ENCODE peak calls at places on chromosome 5, in five cellular contexts. Z is spleen, T is SJSA1, G is suprapubic skin, O is pancreas. H is an unnamed sample. For H3K4me1, the result is how much of the 10 kb centered on the place peaks cover.

GRCh38 chr5:107888541-107888940 is 217.8 kb upstream of the EFNA5 start:
- DNase-seq in Z (no peak), T (no peak), G (no peak), O (no peak), H (no peak)

GRCh38 chr5:109146611-109147010 is 263.2 kb downstream of the PJA2 start:
- DNase-seq in Z (no peak), T (no peak), G (no peak), O (no peak), H (no peak)

GRCh38 chr5:1516615-1517601 is 6.9 kb downstream of the LPCAT1 start:
- DNase-seq in Z (peak), T (peak), G (peak), O (peak), H (peak)

GRCh38 chr5:172798422-172799215 is 27.6 kb upstream of the DUSP1 start:
- DNase-seq in Z (peak), T (peak), G (no peak), O (no peak), H (no peak)

GRCh38 chr5:75412111-75412990 is 75.3 kb downstream of the HMGCR start:
- DNase-seq in Z (no peak), T (no peak), G (no peak), O (no peak), H (no peak)

GRCh38 chr5:168874713-168875380 is 295.7 kb upstream of the PANK3 start:
- DNase-seq in Z (no peak), T (no peak), G (no peak), O (no peak), H (no peak)

GRCh38 chr5:172173771-172174170 is 14.3 kb downstream of the STK10 start:
- DNase-seq in Z (peak), T (peak), G (no peak), O (no peak), H (no peak)

GRCh38 chr5:61167382-61167781 is 5.1 kb upstream of the SMIM15 start:
- DNase-seq in Z (no peak), T (no peak), G (no peak), O (no peak), H (no peak)

GRCh38 chr5:116573279-116573616 is 1.4 kb downstream of the SEMA6A start:
- DNase-seq in Z (peak), T (no peak), G (peak), O (peak), H (no peak)

GRCh38 chr5:72818866-72819534 is 2.5 kb downstream of the TNPO1 start:
- DNase-seq in Z (peak), T (peak), G (peak), O (peak), H (no peak)

GRCh38 chr5:140251527-140251973 is 51.4 kb downstream of the PFDN1 start:
- DNase-seq in Z (no peak), T (peak), G (peak), O (no peak), H (no peak)

GRCh38 chr5:167671176-167671575 is 620.3 kb upstream of the WWC1 start:
- DNase-seq in Z (no peak), T (no peak), G (no peak), O (no peak), H (no peak)

GRCh38 chr5:95931118-95931833 is 30.4 kb downstream of the ELL2 start:
- DNase-seq in Z (no peak), T (no peak), G (no peak), O (no peak), H (no peak)

GRCh38 chr5:124979174-124979573 is 232.7 kb upstream of the ZNF608 start:
- DNase-seq in Z (no peak), T (no peak), G (no peak), O (no peak), H (no peak)
- H3K4me1 ChIP-seq in Z (under half), T (under half), G (under half), O (under half), H (under half)

GRCh38 chr5:69046375-69046957 is 47.3 kb upstream of the SLC30A5 start:
- DNase-seq in Z (no peak), T (no peak), G (no peak), O (no peak), H (no peak)
- H3K4me1 ChIP-seq in Z (under half), T (under half), G (under half), O (under half), H (under half)

DNA sequence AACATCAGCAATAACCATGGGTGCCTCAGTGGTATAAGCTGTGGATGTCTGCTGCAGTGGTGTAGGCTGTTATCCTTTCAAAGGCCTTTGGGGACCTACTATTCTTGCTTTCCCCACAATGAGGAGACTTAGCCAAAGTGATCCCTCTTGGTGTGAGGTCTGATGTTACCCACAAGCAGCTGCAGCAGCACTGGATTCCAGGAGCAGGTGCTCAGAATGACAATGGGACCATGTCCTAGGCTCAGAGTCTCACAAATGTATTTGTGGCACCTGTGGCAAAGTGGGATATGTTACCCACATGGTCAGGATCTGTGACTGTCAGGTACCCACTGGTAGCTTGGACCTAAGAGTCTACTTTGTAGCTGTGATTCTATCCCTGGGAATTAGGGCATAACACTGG is 70.4 kb downstream of the RNF130 start:
- DNase-seq in Z (no peak), T (no peak), G (no peak), O (no peak), H (no peak)
- H3K4me1 ChIP-seq in Z (under half), T (under half), G (under half), O (under half), H (under half)

DNA sequence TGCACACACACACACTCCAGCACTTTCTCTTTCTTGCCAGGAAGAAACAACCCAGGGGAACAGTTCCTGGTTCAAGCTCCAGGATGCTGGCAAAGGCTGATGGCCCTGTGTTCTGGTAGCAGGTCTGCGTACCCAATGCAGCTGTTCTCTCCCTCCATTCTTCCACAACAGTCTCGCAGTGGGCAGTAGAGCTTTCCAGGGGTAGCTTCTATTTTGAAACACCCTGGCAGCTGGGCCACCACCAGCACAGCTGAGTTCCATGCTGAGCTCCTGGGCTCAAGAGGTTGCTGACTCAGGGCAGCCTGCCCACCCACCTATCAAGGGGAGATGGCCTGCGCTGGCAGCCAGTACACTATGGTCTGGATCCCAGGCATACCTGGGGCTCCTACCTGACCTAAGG is 4.7 kb downstream of the VDAC1 start:
- DNase-seq in Z (peak), T (no peak), G (no peak), O (no peak), H (no peak)
- H3K4me1 ChIP-seq in Z (under half), T (half or more), G (half or more), O (under half), H (under half)

GRCh38 chr5:37772255-37772654 is 67.6 kb downstream of the GDNF start:
- DNase-seq in Z (no peak), T (no peak), G (no peak), O (no peak), H (no peak)

GRCh38 chr5:37769840-37770239 is 70.0 kb downstream of the GDNF start:
- DNase-seq in Z (no peak), T (no peak), G (no peak), O (no peak), H (no peak)

GRCh38 chr5:37771203-37771611 is 68.6 kb downstream of the GDNF start:
- DNase-seq in Z (no peak), T (peak), G (no peak), O (no peak), H (no peak)

GRCh38 chr5:37770791-37771190 is 69.0 kb downstream of the GDNF start:
- DNase-seq in Z (no peak), T (no peak), G (no peak), O (no peak), H (no peak)

GRCh38 chr5:37771731-37772130 is 68.1 kb downstream of the GDNF start:
- DNase-seq in Z (no peak), T (peak), G (no peak), O (no peak), H (peak)
- H3K4me1 ChIP-seq in Z (under half), T (under half), G (under half), O (under half), H (under half)

DNA sequence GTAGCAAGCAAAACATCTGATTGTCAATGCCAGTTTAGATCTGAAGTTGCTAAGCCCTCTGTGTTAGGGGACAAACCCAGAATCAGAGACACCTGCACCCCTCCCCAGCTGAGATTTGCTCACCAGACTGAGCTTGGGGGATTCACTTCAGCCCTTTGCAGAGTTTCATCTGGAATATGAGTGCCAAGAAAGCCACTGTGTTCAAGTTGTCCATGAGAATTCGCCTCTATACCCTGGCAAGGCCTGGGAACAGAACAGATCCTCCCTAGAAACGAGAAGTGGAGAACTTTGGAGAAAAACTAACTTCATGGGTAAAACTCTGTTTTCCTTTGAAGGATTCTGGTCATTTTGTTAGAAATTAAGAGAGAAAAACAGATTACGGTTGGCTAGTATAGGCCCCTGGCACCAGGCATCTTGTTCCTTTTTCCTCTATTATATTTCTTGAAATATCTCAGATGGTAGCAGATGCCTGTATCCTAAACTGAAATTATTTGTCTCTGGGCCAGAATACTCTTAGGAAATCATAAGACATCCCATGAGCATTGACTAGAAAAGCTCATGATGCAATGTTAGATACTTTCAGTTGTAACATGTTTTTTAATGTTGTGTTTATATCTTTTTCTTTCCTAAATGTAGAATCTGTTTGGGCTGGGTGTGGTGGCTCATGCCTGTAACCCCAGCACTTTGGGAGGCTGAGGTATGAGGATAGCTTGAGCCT is 64.4 kb downstream of the SNX18 start:
- DNase-seq in Z (no peak), T (no peak), G (no peak), O (no peak), H (no peak)
- H3K4me1 ChIP-seq in Z (under half), T (under half), G (under half), O (under half), H (under half)

DNA sequence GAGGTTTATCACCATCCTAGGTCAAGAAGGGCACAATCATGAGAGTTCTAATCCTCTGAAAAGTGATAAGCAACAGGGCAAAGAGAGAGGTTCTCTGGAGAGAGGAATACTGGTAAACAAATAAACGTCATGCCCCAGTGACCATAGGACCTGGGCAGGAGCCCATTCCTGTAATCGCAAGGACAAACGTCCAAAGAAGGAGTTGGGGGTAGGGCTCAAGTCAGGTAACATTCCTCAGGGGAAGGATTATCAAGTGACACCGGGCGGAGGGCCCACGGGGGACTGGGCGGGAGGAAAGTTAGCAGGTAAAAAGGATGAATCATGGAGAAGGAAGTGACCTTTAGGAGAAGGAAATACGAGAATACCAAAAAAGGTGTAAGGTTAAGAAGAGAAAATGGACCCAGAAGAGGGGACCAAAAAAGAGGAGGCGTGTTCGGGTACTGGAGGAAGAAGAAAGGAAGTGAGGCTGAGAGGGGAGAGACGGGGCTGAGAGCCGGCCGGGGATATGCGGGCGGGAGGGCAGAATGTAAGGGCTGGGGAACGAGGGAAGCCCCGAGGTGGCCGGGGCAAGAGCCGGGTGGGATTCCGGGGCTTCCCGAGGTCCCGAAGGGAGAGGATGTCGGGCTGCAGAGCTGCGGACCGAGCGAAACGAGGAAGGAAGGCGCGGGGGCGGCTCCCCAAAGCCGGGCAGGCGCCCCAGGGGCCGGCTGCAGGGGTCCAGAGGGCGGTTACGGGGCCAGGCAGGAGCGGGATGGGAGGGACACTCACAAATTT is 583 bp downstream of the DIAPH1 start:
- DNase-seq in Z (peak), T (peak), G (no peak), O (peak), H (peak)
- H3K4me1 ChIP-seq in Z (under half), T (under half), G (under half), O (under half), H (under half)

GRCh38 chr5:73823508-73823925 is 197.5 kb downstream of the ARHGEF28 start:
- DNase-seq in Z (no peak), T (no peak), G (no peak), O (no peak), H (no peak)
- H3K4me1 ChIP-seq in Z (under half), T (under half), G (half or more), O (under half), H (under half)

DNA sequence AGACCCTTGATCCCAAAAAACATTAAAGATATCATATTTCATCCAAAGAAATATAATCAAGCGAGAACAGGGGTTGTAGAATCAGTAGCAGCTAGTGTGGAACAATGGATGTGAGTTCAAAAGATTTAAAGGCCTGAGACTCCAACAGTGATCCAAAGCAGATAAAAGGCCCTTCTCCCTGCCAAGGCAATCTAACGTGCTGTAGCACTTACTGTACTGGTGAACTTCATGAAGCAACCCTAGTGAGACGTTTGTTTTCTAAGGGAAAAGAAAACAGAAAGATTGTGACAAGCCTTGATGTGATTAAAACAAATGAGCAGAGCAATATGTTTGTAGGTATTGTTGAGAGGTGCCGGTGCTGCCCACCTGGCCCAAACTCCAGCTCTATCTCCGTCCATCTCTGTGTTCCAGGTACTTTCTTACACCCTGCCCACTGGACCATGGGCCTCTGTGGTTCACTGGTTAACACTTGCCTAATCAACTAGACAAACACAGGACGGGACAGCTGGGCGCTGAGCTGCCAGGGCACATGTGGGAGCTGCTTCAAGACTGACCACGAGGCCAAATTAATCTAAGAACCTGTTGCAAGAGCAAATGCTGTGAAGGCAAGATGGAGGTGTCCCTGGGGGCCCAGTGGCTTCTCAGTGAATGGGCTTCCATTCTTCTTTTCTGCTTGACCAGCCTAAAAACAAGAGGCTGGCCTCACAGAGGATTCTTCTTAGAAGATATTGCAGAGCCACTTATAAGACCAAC is 265.5 kb downstream of the CWC27 start:
- DNase-seq in Z (peak), T (no peak), G (no peak), O (no peak), H (no peak)
- H3K4me1 ChIP-seq in Z (under half), T (under half), G (under half), O (under half), H (under half)